ENCODE peak calls at places on chromosomes 7 and 10, in nine cellular contexts. Q is CD8-positive, alpha-beta T cell; X is amniotic stem cell; J is ACHN; D is effector CD4-positive, alpha-beta T cell; C is ovary; Y is NT2/D1; T is Caki2; B is amygdala. F is an unnamed sample.

GRCh38 chr7:47611045-47611511 is 29.2 kb upstream of the TNS3 start:
- DNase-seq in T (no peak), Y (no peak), X (no peak), B (no peak), D (no peak), J (no peak), Q (no peak), C (no peak), F (peak; percentile 51)

GRCh38 chr10:63003816-63004453 is 129.2 kb upstream of the NRBF2 start:
- DNase-seq in C (no peak), Y (no peak), J (peak; percentile 4), X (no peak), B (no peak), D (no peak), Q (no peak), T (no peak), F (no peak)

GRCh38 chr7:158543840-158544239 is 43.8 kb downstream of the PTPRN2 start:
- DNase-seq in X (no peak), J (no peak), T (no peak), C (no peak), B (no peak), D (no peak), Q (no peak), Y (no peak), F (no peak)

GRCh38 chr10:28250358-28250757 is 52.5 kb downstream of the MPP7 start:
- DNase-seq in Y (no peak), X (no peak), C (no peak), T (no peak), D (no peak), Q (no peak), J (no peak), B (no peak), F (no peak)

GRCh38 chr7:28708033-28708451 is 250.1 kb downstream of the TRIL start:
- DNase-seq in D (no peak), Q (no peak), Y (no peak), C (no peak), X (no peak), T (peak; percentile 75), B (no peak), J (peak; percentile 89), F (peak; percentile 14)

GRCh38 chr7:134831862-134832261 is 52.4 kb downstream of the CALD1 start:
- DNase-seq in X (no peak), D (no peak), J (no peak), Q (no peak), B (no peak), C (peak; percentile 57), Y (no peak), T (peak; percentile 38), F (no peak)

GRCh38 chr7:123867220-123867619 is 22.3 kb downstream of the HYAL4 start:
- DNase-seq in Y (no peak), Q (no peak), D (no peak), J (no peak), T (no peak), C (no peak), X (no peak), B (no peak), F (no peak)

GRCh38 chr7:3399858-3400257 is 98.8 kb downstream of the SDK1 start:
- DNase-seq in X (no peak), Y (peak; percentile 98), T (no peak), B (no peak), J (peak; percentile 57), D (no peak), Q (no peak), C (no peak), F (peak; percentile 22)

GRCh38 chr7:149885191-149886017 is 11.6 kb downstream of the ATP6V0E2 start:
- DNase-seq in X (no peak), C (no peak), B (no peak), Y (no peak), T (no peak), Q (no peak), J (no peak), D (no peak), F (peak; percentile 20)

GRCh38 chr7:6614941-6615737 is at the start of gene ZNF853:
- DNase-seq in J (no peak), X (no peak), Q (peak; percentile 60), B (no peak), C (peak; percentile 58), D (no peak), Y (no peak), T (no peak), F (peak; percentile 46)

GRCh38 chr7:17239683-17240521 is 58.5 kb upstream of the AHR start:
- DNase-seq in D (no peak), C (no peak), T (peak; percentile 35), Y (no peak), Q (no peak), B (no peak), J (peak; percentile 39), X (no peak), F (peak; percentile 6)

F was measured in hepatocyte.